ENCODE peak calls at places on chromosome 12, in seven cellular contexts. R is HL-60, Y is heart left ventricle, L is tibial nerve, S is AG10803, K is upper lobe of right lung, I is uterus. T is an unnamed sample.

GRCh38 chr12:109736552-109737108 is 23.0 kb downstream of the FAM222A start:
- DNase-seq in R (no peak), Y (peak; percentile 42), L (no peak), S (peak; percentile 18), K (peak; percentile 65), I (peak; percentile 5), T (no peak)

GRCh38 chr12:94649349-94650142 is 811 bp downstream of the TMCC3 start:
- DNase-seq in R (no peak), Y (peak; percentile 51), L (peak; percentile 29), S (peak; percentile 12), K (peak; percentile 83), I (peak; percentile 27), T (no peak)

GRCh38 chr12:52245259-52245961 is 12.4 kb downstream of the KRT7 start:
- DNase-seq in R (no peak), Y (no peak), L (no peak), S (no peak), K (no peak), I (no peak), T (no peak)

GRCh38 chr12:111780166-111780565 is 13.4 kb downstream of the ALDH2 start:
- DNase-seq in R (no peak), Y (no peak), L (no peak), S (no peak), K (no peak), I (no peak), T (no peak)

GRCh38 chr12:112932485-112933151 is 5.7 kb upstream of the OAS3 start:
- DNase-seq in R (no peak), Y (no peak), L (no peak), S (no peak), K (no peak), I (no peak), T (no peak)

GRCh38 chr12:25929096-25929637 is 29.3 kb upstream of the RASSF8 start:
- DNase-seq in R (no peak), Y (no peak), L (no peak), S (no peak), K (no peak), I (no peak), T (peak; percentile 13)

GRCh38 chr12:94618995-94619695 is 31.2 kb downstream of the TMCC3 start:
- DNase-seq in R (no peak), Y (no peak), L (no peak), S (peak; percentile 35), K (no peak), I (no peak), T (peak; percentile 18)

GRCh38 chr12:93972411-93973208 is 175.8 kb upstream of the PLXNC1 start:
- DNase-seq in R (no peak), Y (no peak), L (no peak), S (peak; percentile 82), K (no peak), I (no peak), T (peak; percentile 73)

GRCh38 chr12:48824112-48824511 is 5.8 kb downstream of the CACNB3 start:
- DNase-seq in R (no peak), Y (no peak), L (no peak), S (no peak), K (peak; percentile 79), I (no peak), T (no peak)

GRCh38 chr12:12441891-12442461 is 85.1 kb downstream of the BORCS5 start:
- DNase-seq in R (no peak), Y (no peak), L (no peak), S (no peak), K (no peak), I (no peak), T (no peak)

GRCh38 chr12:10957741-10958140 is 18.7 kb upstream of the TAS2R14 start:
- DNase-seq in R (no peak), Y (no peak), L (no peak), S (peak; percentile 57), K (no peak), I (no peak), T (no peak)

GRCh38 chr12:76030378-76031080 is 1.0 kb downstream of the PHLDA1 start:
- DNase-seq in R (peak; percentile 34), Y (peak; percentile 42), L (no peak), S (peak; percentile 66), K (peak; percentile 72), I (peak; percentile 37), T (no peak)

GRCh38 chr12:2683283-2684025 is 111.3 kb upstream of the FKBP4 start:
- DNase-seq in R (no peak), Y (no peak), L (no peak), S (peak; percentile 3), K (no peak), I (no peak), T (no peak)
- TF ChIP-seq CTCF in R (no peak), Y (no peak), L (no peak), S (no peak), K (no peak), I (no peak), T (no peak)

DNA sequence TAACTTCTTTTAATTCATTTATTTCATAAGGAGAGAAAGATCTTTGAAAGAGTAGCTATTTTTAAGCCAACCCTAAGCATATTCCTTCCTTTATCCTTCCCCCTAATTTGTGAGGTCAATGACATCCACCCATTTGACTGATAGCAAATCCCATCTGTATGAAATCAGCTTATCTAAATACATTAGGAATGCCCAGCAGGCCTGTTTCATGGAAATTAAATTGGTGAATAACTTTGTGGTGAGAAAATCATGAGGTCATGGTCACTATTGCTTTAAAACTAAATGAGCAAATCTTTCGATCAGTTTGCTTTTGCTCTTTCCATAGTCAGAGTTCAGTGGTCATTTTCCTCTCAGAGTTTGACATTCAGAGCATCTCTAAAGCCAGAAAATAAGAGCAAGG is 256.6 kb downstream of the CPNE8 start:
- DNase-seq in R (no peak), Y (no peak), L (no peak), S (no peak), K (no peak), I (no peak), T (no peak)
- H3K4me3 ChIP-seq in R (no peak overlapping the region), Y (no peak overlapping the region), L (no peak overlapping the region), S (no peak overlapping the region), K (no peak overlapping the region), I (no peak overlapping the region), T (no peak overlapping the region)

DNA sequence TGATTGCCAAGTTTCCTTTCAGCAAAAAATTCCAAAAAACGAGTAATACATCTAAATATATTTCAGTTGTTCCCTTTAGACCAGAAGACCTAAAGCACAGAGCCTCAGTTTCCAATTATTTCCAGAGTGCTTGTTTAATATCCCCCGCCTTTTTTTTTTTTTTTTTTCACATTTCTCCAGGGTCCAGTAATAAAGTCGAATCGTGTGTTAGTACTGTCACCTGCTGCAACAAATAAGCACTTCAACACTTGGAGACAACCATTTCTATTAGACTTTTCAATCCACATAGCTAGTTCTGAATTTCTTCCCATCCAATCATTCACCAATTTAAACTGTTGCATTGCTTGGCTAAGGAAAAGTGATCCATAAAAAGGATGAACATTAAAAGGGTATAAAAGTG is 13.6 kb downstream of the PDE6H start:
- DNase-seq in R (no peak), Y (no peak), L (no peak), S (no peak), K (no peak), I (no peak), T (no peak)
- TF ChIP-seq CTCF in R (no peak), Y (peak; percentile 29), L (no peak), S (no peak), K (no peak), I (no peak), T (no peak)

GRCh38 chr12:6278439-6279255 is 31.8 kb upstream of the PLEKHG6 start:
- DNase-seq in R (peak; percentile 49), Y (peak; percentile 89), L (peak; percentile 73), S (peak; percentile 77), K (peak; percentile 96), I (peak; percentile 83), T (no peak)
- H3K4me3 ChIP-seq in R (peak overlapping the region; percentile 38), Y (peak overlapping the region; percentile 34), L (peak overlapping the region; percentile 58), S (peak overlapping the region; percentile 46), K (peak overlapping the region; percentile 60), I (peak overlapping the region; percentile 53), T (peak overlapping the region; percentile 19)

GRCh38 chr12:1576410-1577240 is 17.8 kb downstream of the FBXL14 start:
- DNase-seq in R (no peak), Y (peak; percentile 40), L (no peak), S (peak; percentile 76), K (no peak), I (peak; percentile 90), T (peak; percentile 86)
- TF ChIP-seq CTCF in R (no peak), Y (no peak), L (no peak), S (peak; percentile 12), K (no peak), I (no peak), T (no peak)

GRCh38 chr12:22082190-22082701 is 36.2 kb downstream of the CMAS start:
- DNase-seq in R (no peak), Y (no peak), L (no peak), S (no peak), K (no peak), I (no peak), T (no peak)
- H3K4me3 ChIP-seq in R (no peak overlapping the region), Y (no peak overlapping the region), L (no peak overlapping the region), S (no peak overlapping the region), K (no peak overlapping the region), I (no peak overlapping the region), T (no peak overlapping the region)

GRCh38 chr12:18250313-18250916 is 10.9 kb upstream of the PIK3C2G start:
- DNase-seq in R (peak; percentile 26), Y (no peak), L (peak; percentile 39), S (peak; percentile 78), K (no peak), I (peak; percentile 40), T (peak; percentile 34)
- TF ChIP-seq CTCF in R (peak; percentile 54), Y (peak; percentile 69), L (peak; percentile 53), S (peak; percentile 85), K (peak; percentile 64), I (peak; percentile 70), T (peak; percentile 65)